ENCODE peak calls at places on chromosomes 11 and 22, in four cellular contexts. Q is stimulated activated naive B cell treated with anti-CD40 and anti-IgM and Interleukin-4, amounts not matched to agents 10 μg/mL and 1 μg/mL and 100 μg/mL, for 72 hours; V is IMR-90; K is pancreas. W is an unnamed sample.

GRCh38 chr11:43547411-43547718 is 133.2 kb upstream of the HSD17B12 start:
- ATAC-seq in Q (no peak), V (peak), K (peak), W (no peak)

GRCh38 chr22:36541831-36542391 is 12.9 kb upstream of the EIF3D start:
- ATAC-seq in Q (no peak), V (peak), K (no peak), W (no peak)

GRCh38 chr11:130671801-130672700 is 223.6 kb downstream of the ADAMTS15 start:
- ATAC-seq in Q (no peak), V (peak), K (peak), W (no peak)

GRCh38 chr11:70073188-70073817 is 4.8 kb upstream of the ANO1 start:
- ATAC-seq in Q (no peak), V (peak), K (no peak), W (no peak)

GRCh38 chr11:66593303-66593635 is 284 bp downstream of the CCS start:
- ATAC-seq in Q (peak), V (peak), K (no peak), W (peak)

GRCh38 chr11:61650781-61651571 is 29.2 kb upstream of the DAGLA start:
- ATAC-seq in Q (no peak), V (no peak), K (peak), W (no peak)

GRCh38 chr22:48084041-48084748 is 1321.7 kb downstream of the TBC1D22A start:
- ATAC-seq in Q (peak), V (no peak), K (no peak), W (peak)

GRCh38 chr22:46695346-46696224 is 42.5 kb downstream of the CERK start:
- ATAC-seq in Q (no peak), V (no peak), K (no peak), W (no peak)

GRCh38 chr22:11066458-11067285 is 4461.3 kb upstream of the OR11H1 start:
- ATAC-seq in Q (peak), V (no peak), K (no peak), W (peak)

GRCh38 chr22:43100223-43100622 is 10.3 kb upstream of the BIK start:
- ATAC-seq in Q (peak), V (no peak), K (no peak), W (no peak)

W was measured in stimulated activated memory B cell treated with anti-CD40 and anti-IgM and Interleukin-4, amounts not matched to agents 10 μg/mL and 1 μg/mL and 100 μg/mL, for 72 hours.